ENCODE peak calls at places on chromosomes 1 and 21, in four cellular contexts. One of them, this sample, is unnamed.

GRCh38 chr1:17008208-17008855 is 3.4 kb downstream of the ATP13A2 start:
- DNase-seq in GM10248: no peak
- DNase-seq in testis: no peak
- DNase-seq in pancreas: no peak
- DNase-seq in this sample: no peak

GRCh38 chr1:94418664-94419655 is 771 bp downstream of the ABCD3 start:
- DNase-seq in GM10248: peak
- DNase-seq in testis: peak
- DNase-seq in pancreas: peak
- DNase-seq in this sample: no peak

GRCh38 chr1:175388286-175388685 is 195.7 kb upstream of the KIAA0040 start:
- DNase-seq in GM10248: no peak
- DNase-seq in testis: no peak
- DNase-seq in pancreas: no peak
- DNase-seq in this sample: no peak

GRCh38 chr1:226679853-226680516 is 59.1 kb downstream of the ITPKB start:
- DNase-seq in GM10248: peak
- DNase-seq in testis: peak
- DNase-seq in pancreas: peak
- DNase-seq in this sample: peak

GRCh38 chr1:204321665-204322064 is 38.1 kb downstream of the PLEKHA6 start:
- DNase-seq in GM10248: no peak
- DNase-seq in testis: no peak
- DNase-seq in pancreas: no peak
- DNase-seq in this sample: no peak

GRCh38 chr21:45577806-45578801 is 35.9 kb upstream of the SLC19A1 start:
- DNase-seq in GM10248: no peak
- DNase-seq in testis: no peak
- DNase-seq in pancreas: no peak
- DNase-seq in this sample: no peak

GRCh38 chr1:47182681-47183235 is 7.1 kb downstream of the PDZK1IP1 start:
- DNase-seq in GM10248: no peak
- DNase-seq in testis: no peak
- DNase-seq in pancreas: no peak
- DNase-seq in this sample: no peak

GRCh38 chr1:235513495-235514366 is 9.5 kb upstream of the B3GALNT2 start:
- DNase-seq in GM10248: peak
- DNase-seq in testis: peak
- DNase-seq in pancreas: no peak
- DNase-seq in this sample: peak

GRCh38 chr1:110155878-110156522 is 5.7 kb downstream of the SLC6A17 start:
- DNase-seq in GM10248: peak
- DNase-seq in testis: peak
- DNase-seq in pancreas: peak
- DNase-seq in this sample: peak
- TF ChIP-seq CTCF in GM10248: no peak
- TF ChIP-seq CTCF in testis: no peak
- TF ChIP-seq CTCF in pancreas: no peak
- TF ChIP-seq CTCF in this sample: no peak

GRCh38 chr21:43950481-43950880 is 61.6 kb upstream of the TRAPPC10 start:
- DNase-seq in GM10248: no peak
- DNase-seq in testis: no peak
- DNase-seq in pancreas: no peak
- DNase-seq in this sample: no peak

GRCh38 chr21:43948740-43949498 is 63.2 kb upstream of the TRAPPC10 start:
- DNase-seq in GM10248: no peak
- DNase-seq in testis: no peak
- DNase-seq in pancreas: no peak
- DNase-seq in this sample: no peak

GRCh38 chr21:43951911-43952703 is 60.0 kb upstream of the TRAPPC10 start:
- DNase-seq in GM10248: no peak
- DNase-seq in testis: no peak
- DNase-seq in pancreas: no peak
- DNase-seq in this sample: no peak

GRCh38 chr21:43950936-43951335 is 61.2 kb upstream of the TRAPPC10 start:
- DNase-seq in GM10248: no peak
- DNase-seq in testis: no peak
- DNase-seq in pancreas: no peak
- DNase-seq in this sample: no peak

DNA sequence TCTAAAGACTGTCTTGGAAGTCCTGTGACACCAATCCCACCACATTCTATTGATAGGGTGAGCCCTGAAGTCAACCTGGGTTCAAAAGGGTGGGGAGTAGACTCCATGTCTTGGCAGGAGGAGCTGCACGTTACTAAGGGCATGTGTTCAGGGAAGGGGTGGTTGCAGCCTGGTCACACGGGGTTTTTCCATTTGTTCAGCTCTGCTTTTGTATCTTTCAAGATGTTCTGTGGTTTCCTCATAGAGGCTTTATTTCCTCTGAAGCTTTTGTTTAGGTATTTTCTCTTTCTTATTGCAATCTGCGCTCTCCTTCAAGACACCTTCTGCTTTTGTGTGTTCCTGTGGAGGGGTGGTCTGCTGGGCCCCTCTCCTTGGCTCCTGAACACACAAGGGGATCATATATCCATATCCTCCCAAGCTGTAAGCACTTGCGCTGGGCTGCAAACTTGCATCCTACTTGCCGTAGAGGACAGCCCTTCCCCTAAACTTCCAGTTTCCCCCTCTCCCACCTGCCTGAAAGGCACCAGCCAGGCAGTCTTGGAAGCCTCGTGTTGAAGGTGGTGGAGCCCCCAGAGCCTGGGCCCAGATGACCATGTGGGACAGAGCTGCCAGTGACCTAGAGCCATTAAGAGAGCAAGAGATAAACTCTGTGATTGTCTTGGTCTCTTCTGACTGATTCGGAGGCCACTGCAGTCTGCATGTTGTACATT is 62.5 kb upstream of the TRAPPC10 start:
- DNase-seq in GM10248: no peak
- DNase-seq in testis: no peak
- DNase-seq in pancreas: no peak
- DNase-seq in this sample: no peak
- TF ChIP-seq CTCF in GM10248: no peak
- TF ChIP-seq CTCF in testis: no peak
- TF ChIP-seq CTCF in pancreas: no peak
- TF ChIP-seq CTCF in this sample: no peak

DNA sequence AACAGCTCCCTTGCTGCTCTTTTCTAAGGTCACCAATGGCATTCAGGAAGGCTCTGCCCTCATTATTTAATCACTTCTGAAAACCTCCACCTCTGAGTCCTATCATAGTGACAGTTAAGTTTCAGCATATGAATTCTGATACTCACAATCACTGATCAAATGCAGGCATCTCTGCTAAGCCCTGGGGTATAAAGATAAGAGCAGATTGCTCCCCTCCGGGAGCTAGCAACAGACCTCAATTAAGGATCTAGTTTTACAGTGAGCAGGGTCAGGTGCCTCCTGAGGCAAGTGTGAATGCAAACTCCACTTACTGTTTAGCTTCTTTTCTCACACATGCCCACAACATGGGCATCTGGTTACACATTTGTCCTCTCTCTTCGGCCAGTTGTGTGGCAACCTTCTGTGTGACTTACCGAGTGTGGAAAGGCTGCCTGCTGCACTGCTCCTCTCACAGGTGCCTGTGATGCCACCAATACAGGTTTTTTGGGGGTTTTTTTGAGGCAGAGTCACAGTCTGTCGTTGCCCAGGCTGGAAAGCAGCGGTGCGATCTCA is 15.0 kb downstream of the IL10RB start:
- DNase-seq in GM10248: no peak
- DNase-seq in testis: no peak
- DNase-seq in pancreas: no peak
- DNase-seq in this sample: no peak
- TF ChIP-seq CTCF in GM10248: no peak
- TF ChIP-seq CTCF in testis: no peak
- TF ChIP-seq CTCF in pancreas: no peak
- TF ChIP-seq CTCF in this sample: no peak

GRCh38 chr1:6105763-6106162 is 60.1 kb downstream of the KCNAB2 start:
- DNase-seq in GM10248: no peak
- DNase-seq in testis: no peak
- DNase-seq in pancreas: no peak
- DNase-seq in this sample: no peak
- TF ChIP-seq CTCF in GM10248: no peak
- TF ChIP-seq CTCF in testis: no peak
- TF ChIP-seq CTCF in pancreas: no peak
- TF ChIP-seq CTCF in this sample: no peak